ENCODE peak calls at places on chromosomes 13 and 19, in six cellular contexts. One of them, this sample, is unnamed.

GRCh38 chr19:42386974-42387707 is 3.0 kb downstream of the CNFN start:
- DNase-seq in left ventricle myocardium inferior: peak; percentile 53
- DNase-seq in PC-3: peak; percentile 80
- DNase-seq in CD4-positive, alpha-beta memory T cell: peak; percentile 62
- DNase-seq in neural progenitor cell: peak; percentile 89
- DNase-seq in OCI-LY7: peak; percentile 77
- DNase-seq in this sample: no peak

GRCh38 chr19:46610851-46611770 is 10.0 kb downstream of the CALM3 start:
- DNase-seq in left ventricle myocardium inferior: peak; percentile 9
- DNase-seq in PC-3: no peak
- DNase-seq in CD4-positive, alpha-beta memory T cell: peak; percentile 52
- DNase-seq in neural progenitor cell: no peak
- DNase-seq in OCI-LY7: peak; percentile 39
- DNase-seq in this sample: no peak

GRCh38 chr19:13796301-13797057 is 1.2 kb downstream of the ZSWIM4 start:
- DNase-seq in left ventricle myocardium inferior: peak; percentile 76
- DNase-seq in PC-3: peak; percentile 97
- DNase-seq in CD4-positive, alpha-beta memory T cell: no peak
- DNase-seq in neural progenitor cell: peak; percentile 66
- DNase-seq in OCI-LY7: peak; percentile 45
- DNase-seq in this sample: no peak

GRCh38 chr13:80037505-80037888 is 303.4 kb downstream of the SPRY2 start:
- DNase-seq in left ventricle myocardium inferior: no peak
- DNase-seq in PC-3: peak; percentile 84
- DNase-seq in CD4-positive, alpha-beta memory T cell: no peak
- DNase-seq in neural progenitor cell: no peak
- DNase-seq in OCI-LY7: no peak
- DNase-seq in this sample: peak; percentile 36

GRCh38 chr19:17156947-17157302 is 58.2 kb upstream of the USE1 start:
- DNase-seq in left ventricle myocardium inferior: no peak
- DNase-seq in PC-3: no peak
- DNase-seq in CD4-positive, alpha-beta memory T cell: no peak
- DNase-seq in neural progenitor cell: no peak
- DNase-seq in OCI-LY7: no peak
- DNase-seq in this sample: no peak

GRCh38 chr19:45424191-45425058 is 708 bp upstream of the ERCC1 start:
- DNase-seq in left ventricle myocardium inferior: peak; percentile 71
- DNase-seq in PC-3: peak; percentile 95
- DNase-seq in CD4-positive, alpha-beta memory T cell: peak; percentile 63
- DNase-seq in neural progenitor cell: peak; percentile 51
- DNase-seq in OCI-LY7: peak; percentile 52
- DNase-seq in this sample: no peak

GRCh38 chr13:40813662-40814454 is 24.4 kb downstream of the SLC25A15 start:
- DNase-seq in left ventricle myocardium inferior: no peak
- DNase-seq in PC-3: peak; percentile 53
- DNase-seq in CD4-positive, alpha-beta memory T cell: no peak
- DNase-seq in neural progenitor cell: peak; percentile 41
- DNase-seq in OCI-LY7: peak; percentile 73
- DNase-seq in this sample: no peak

GRCh38 chr13:80012281-80012680 is 328.6 kb downstream of the SPRY2 start:
- DNase-seq in left ventricle myocardium inferior: no peak
- DNase-seq in PC-3: peak; percentile 26
- DNase-seq in CD4-positive, alpha-beta memory T cell: no peak
- DNase-seq in neural progenitor cell: no peak
- DNase-seq in OCI-LY7: no peak
- DNase-seq in this sample: peak; percentile 1

GRCh38 chr19:18499055-18499775 is 22.7 kb downstream of the ELL start:
- DNase-seq in left ventricle myocardium inferior: no peak
- DNase-seq in PC-3: no peak
- DNase-seq in CD4-positive, alpha-beta memory T cell: no peak
- DNase-seq in neural progenitor cell: no peak
- DNase-seq in OCI-LY7: no peak
- DNase-seq in this sample: no peak

GRCh38 chr13:47484564-47484963 is 516.5 kb downstream of the SUCLA2 start:
- DNase-seq in left ventricle myocardium inferior: no peak
- DNase-seq in PC-3: peak; percentile 62
- DNase-seq in CD4-positive, alpha-beta memory T cell: no peak
- DNase-seq in neural progenitor cell: no peak
- DNase-seq in OCI-LY7: no peak
- DNase-seq in this sample: no peak

GRCh38 chr13:35157143-35157755 is 215.2 kb downstream of the NBEA start:
- DNase-seq in left ventricle myocardium inferior: no peak
- DNase-seq in PC-3: peak; percentile 73
- DNase-seq in CD4-positive, alpha-beta memory T cell: no peak
- DNase-seq in neural progenitor cell: peak; percentile 55
- DNase-seq in OCI-LY7: peak; percentile 59
- DNase-seq in this sample: peak; percentile 29

GRCh38 chr13:23701646-23702045 is 131.4 kb downstream of the TNFRSF19 start:
- DNase-seq in left ventricle myocardium inferior: peak; percentile 88
- DNase-seq in PC-3: no peak
- DNase-seq in CD4-positive, alpha-beta memory T cell: no peak
- DNase-seq in neural progenitor cell: no peak
- DNase-seq in OCI-LY7: no peak
- DNase-seq in this sample: no peak

GRCh38 chr13:110338441-110339101 is 31.5 kb downstream of the COL4A2 start:
- DNase-seq in left ventricle myocardium inferior: peak; percentile 69
- DNase-seq in PC-3: no peak
- DNase-seq in CD4-positive, alpha-beta memory T cell: no peak
- DNase-seq in neural progenitor cell: peak; percentile 70
- DNase-seq in OCI-LY7: no peak
- DNase-seq in this sample: no peak

GRCh38 chr19:15187026-15188007 is 13.5 kb downstream of the NOTCH3 start:
- DNase-seq in left ventricle myocardium inferior: no peak
- DNase-seq in PC-3: peak; percentile 19
- DNase-seq in CD4-positive, alpha-beta memory T cell: no peak
- DNase-seq in neural progenitor cell: no peak
- DNase-seq in OCI-LY7: peak; percentile 18
- DNase-seq in this sample: no peak

GRCh38 chr13:106794131-106794530 is 226.2 kb upstream of the ARGLU1 start:
- DNase-seq in left ventricle myocardium inferior: no peak
- DNase-seq in PC-3: no peak
- DNase-seq in CD4-positive, alpha-beta memory T cell: no peak
- DNase-seq in neural progenitor cell: no peak
- DNase-seq in OCI-LY7: no peak
- DNase-seq in this sample: no peak

GRCh38 chr13:98606296-98606695 is 29.4 kb upstream of the STK24 start:
- DNase-seq in left ventricle myocardium inferior: no peak
- DNase-seq in PC-3: no peak
- DNase-seq in CD4-positive, alpha-beta memory T cell: no peak
- DNase-seq in neural progenitor cell: peak; percentile 37
- DNase-seq in OCI-LY7: no peak
- DNase-seq in this sample: no peak

GRCh38 chr19:46350758-46351159 is 3.9 kb downstream of the PPP5C start:
- DNase-seq in left ventricle myocardium inferior: no peak
- DNase-seq in PC-3: no peak
- DNase-seq in CD4-positive, alpha-beta memory T cell: no peak
- DNase-seq in neural progenitor cell: no peak
- DNase-seq in OCI-LY7: peak; percentile 51
- DNase-seq in this sample: no peak

GRCh38 chr19:40560092-40560507 is 16.6 kb upstream of the SHKBP1 start:
- DNase-seq in left ventricle myocardium inferior: no peak
- DNase-seq in PC-3: no peak
- DNase-seq in CD4-positive, alpha-beta memory T cell: no peak
- DNase-seq in neural progenitor cell: no peak
- DNase-seq in OCI-LY7: no peak
- DNase-seq in this sample: no peak

DNA sequence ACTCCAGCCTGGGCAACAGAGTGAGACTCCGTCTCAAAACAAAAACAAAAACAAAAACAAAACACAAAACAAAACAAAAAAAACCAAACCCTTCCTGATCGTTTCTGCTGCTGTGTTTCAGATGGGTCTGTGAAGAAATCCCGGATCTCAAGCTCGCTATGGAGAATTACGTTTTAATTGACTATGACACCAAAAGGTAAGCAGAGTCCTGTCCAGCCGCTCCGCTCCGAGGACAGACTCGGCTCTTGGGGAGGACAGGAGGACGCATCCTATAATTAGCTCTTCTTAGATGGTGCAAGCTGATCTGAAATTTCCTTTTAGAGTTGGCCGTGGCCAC is 22.0 kb downstream of the DOT1L start:
- DNase-seq in left ventricle myocardium inferior: no peak
- DNase-seq in PC-3: no peak
- DNase-seq in CD4-positive, alpha-beta memory T cell: no peak
- DNase-seq in neural progenitor cell: no peak
- DNase-seq in OCI-LY7: no peak
- DNase-seq in this sample: no peak
- H3K4me3 ChIP-seq in left ventricle myocardium inferior: peak overlapping the region; percentile 42
- H3K4me3 ChIP-seq in PC-3: no peak overlapping the region
- H3K4me3 ChIP-seq in CD4-positive, alpha-beta memory T cell: no peak overlapping the region
- H3K4me3 ChIP-seq in neural progenitor cell: no peak overlapping the region
- H3K4me3 ChIP-seq in OCI-LY7: no peak overlapping the region
- H3K4me3 ChIP-seq in this sample: no peak overlapping the region

GRCh38 chr19:35899547-35900214 is 659 bp downstream of the NFKBID start:
- DNase-seq in left ventricle myocardium inferior: peak; percentile 82
- DNase-seq in PC-3: peak; percentile 69
- DNase-seq in CD4-positive, alpha-beta memory T cell: peak; percentile 94
- DNase-seq in neural progenitor cell: peak; percentile 67
- DNase-seq in OCI-LY7: peak; percentile 94
- DNase-seq in this sample: peak; percentile 78

GRCh38 chr19:35901055-35901644 is 810 bp upstream of the NFKBID start:
- DNase-seq in left ventricle myocardium inferior: no peak
- DNase-seq in PC-3: peak; percentile 27
- DNase-seq in CD4-positive, alpha-beta memory T cell: no peak
- DNase-seq in neural progenitor cell: no peak
- DNase-seq in OCI-LY7: no peak
- DNase-seq in this sample: no peak

GRCh38 chr19:35902870-35903475 is 644 bp downstream of the HCST start:
- DNase-seq in left ventricle myocardium inferior: no peak
- DNase-seq in PC-3: no peak
- DNase-seq in CD4-positive, alpha-beta memory T cell: no peak
- DNase-seq in neural progenitor cell: no peak
- DNase-seq in OCI-LY7: no peak
- DNase-seq in this sample: no peak

GRCh38 chr19:35903550-35904179 is 1.3 kb downstream of the HCST start:
- DNase-seq in left ventricle myocardium inferior: peak; percentile 72
- DNase-seq in PC-3: peak; percentile 59
- DNase-seq in CD4-positive, alpha-beta memory T cell: peak; percentile 95
- DNase-seq in neural progenitor cell: peak; percentile 69
- DNase-seq in OCI-LY7: peak; percentile 96
- DNase-seq in this sample: peak; percentile 84

DNA sequence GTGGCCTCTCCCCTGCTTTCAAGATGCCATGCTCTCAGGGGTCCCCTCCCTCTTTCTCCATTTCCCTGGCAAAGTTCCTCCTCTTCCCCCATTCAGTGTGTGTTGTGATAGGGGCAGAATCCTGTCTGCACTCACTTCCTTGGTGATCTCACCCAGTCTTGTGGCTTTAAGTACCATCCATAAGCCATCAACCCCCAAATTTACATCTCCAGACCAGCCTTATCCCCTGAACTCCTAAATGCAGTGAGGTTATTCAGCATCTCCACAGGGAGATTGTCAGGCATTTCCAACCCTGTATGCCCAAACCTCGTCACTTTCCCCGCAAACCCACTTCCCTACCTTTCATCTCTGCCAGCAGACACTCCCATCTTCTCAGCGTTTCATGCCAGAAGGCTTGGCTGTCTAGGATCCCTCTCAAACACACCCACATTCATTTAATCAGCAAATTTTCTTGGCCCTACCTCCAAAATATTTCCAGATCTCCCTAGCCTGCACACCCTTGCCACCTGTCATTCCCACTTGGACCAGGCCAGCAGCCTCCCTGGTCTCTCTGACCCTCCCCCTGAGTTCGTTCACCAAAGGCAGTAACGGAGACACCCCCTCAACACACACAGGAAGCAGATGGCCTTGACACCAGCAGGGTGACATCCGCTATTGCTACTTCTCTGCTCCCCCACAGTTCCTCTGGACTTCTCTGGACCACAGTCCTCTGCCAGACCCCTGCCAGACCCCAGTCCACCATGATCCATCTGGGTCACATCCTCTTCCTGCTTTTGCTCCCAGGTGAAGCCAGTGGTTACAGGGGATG is at the start of gene HCST:
- DNase-seq in left ventricle myocardium inferior: no peak
- DNase-seq in PC-3: peak; percentile 9
- DNase-seq in CD4-positive, alpha-beta memory T cell: peak; percentile 78
- DNase-seq in neural progenitor cell: no peak
- DNase-seq in OCI-LY7: peak; percentile 77
- DNase-seq in this sample: peak; percentile 53
- H3K4me3 ChIP-seq in left ventricle myocardium inferior: peak within 1 kb of the TSS; percentile 86
- H3K4me3 ChIP-seq in PC-3: peak within 1 kb of the TSS; percentile 42
- H3K4me3 ChIP-seq in CD4-positive, alpha-beta memory T cell: peak within 1 kb of the TSS; percentile 96
- H3K4me3 ChIP-seq in neural progenitor cell: peak within 1 kb of the TSS; percentile 37
- H3K4me3 ChIP-seq in OCI-LY7: peak within 1 kb of the TSS; percentile 77
- H3K4me3 ChIP-seq in this sample: peak within 1 kb of the TSS; percentile 54

GRCh38 chr19:9171393-9171991 is 7.3 kb upstream of the OR7D2 start:
- DNase-seq in left ventricle myocardium inferior: no peak
- DNase-seq in PC-3: no peak
- DNase-seq in CD4-positive, alpha-beta memory T cell: no peak
- DNase-seq in neural progenitor cell: no peak
- DNase-seq in OCI-LY7: no peak
- DNase-seq in this sample: no peak
- H3K4me3 ChIP-seq in left ventricle myocardium inferior: no peak overlapping the region
- H3K4me3 ChIP-seq in PC-3: no peak overlapping the region
- H3K4me3 ChIP-seq in CD4-positive, alpha-beta memory T cell: no peak overlapping the region
- H3K4me3 ChIP-seq in neural progenitor cell: no peak overlapping the region
- H3K4me3 ChIP-seq in OCI-LY7: no peak overlapping the region
- H3K4me3 ChIP-seq in this sample: no peak overlapping the region

DNA sequence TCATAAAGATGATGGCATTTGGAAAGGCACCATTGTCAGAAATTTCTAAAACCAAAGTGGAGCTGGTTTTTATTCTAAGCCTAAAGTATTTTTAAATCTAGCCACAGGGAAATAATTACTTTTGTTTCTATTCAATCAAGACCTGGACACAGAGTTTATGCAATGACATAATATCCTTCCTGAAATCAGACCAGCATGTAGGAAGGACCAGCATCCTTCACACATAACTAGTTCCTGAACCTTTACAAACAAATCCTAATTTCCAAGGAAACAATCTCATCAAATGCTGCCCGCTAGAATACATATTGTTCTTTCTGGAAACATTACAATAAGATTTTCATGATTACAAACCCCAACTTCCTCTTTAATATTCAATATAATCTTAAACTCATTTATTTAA is 1.5 kb downstream of the STARD13 start:
- DNase-seq in left ventricle myocardium inferior: no peak
- DNase-seq in PC-3: no peak
- DNase-seq in CD4-positive, alpha-beta memory T cell: no peak
- DNase-seq in neural progenitor cell: no peak
- DNase-seq in OCI-LY7: no peak
- DNase-seq in this sample: no peak
- H3K4me3 ChIP-seq in left ventricle myocardium inferior: peak overlapping the region; percentile 82
- H3K4me3 ChIP-seq in PC-3: peak overlapping the region; percentile 83
- H3K4me3 ChIP-seq in CD4-positive, alpha-beta memory T cell: no peak overlapping the region
- H3K4me3 ChIP-seq in neural progenitor cell: no peak overlapping the region
- H3K4me3 ChIP-seq in OCI-LY7: no peak overlapping the region
- H3K4me3 ChIP-seq in this sample: no peak overlapping the region

DNA sequence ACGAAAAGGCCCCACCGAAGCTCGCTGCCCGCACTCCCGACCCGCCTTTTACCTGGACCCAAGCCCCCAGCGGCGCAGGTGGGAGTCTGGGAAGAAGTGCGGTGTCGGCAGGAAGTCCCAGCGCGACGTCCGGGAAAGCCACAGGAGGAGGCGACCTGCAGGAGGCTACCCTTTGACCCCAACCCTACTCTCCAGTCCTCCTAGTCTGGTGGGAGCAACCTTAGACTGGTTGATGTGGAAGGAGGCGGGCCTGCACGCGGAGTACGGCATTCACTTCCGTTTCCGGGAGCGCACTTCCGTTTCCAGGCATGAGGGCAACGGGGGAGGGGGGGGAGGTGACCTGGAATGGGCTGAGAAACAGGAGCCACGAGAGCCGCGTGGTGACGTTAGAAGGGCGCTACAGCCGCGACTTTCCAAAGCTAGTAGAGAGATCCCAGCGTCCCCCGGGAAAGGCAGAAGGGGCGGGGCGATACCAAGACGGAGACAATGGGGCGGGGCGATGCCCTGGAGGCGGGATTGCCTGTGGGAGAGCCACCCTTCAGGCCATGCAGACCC is 28.5 kb downstream of the ZNF266 start:
- DNase-seq in left ventricle myocardium inferior: peak; percentile 84
- DNase-seq in PC-3: no peak
- DNase-seq in CD4-positive, alpha-beta memory T cell: peak; percentile 40
- DNase-seq in neural progenitor cell: no peak
- DNase-seq in OCI-LY7: no peak
- DNase-seq in this sample: no peak
- H3K4me3 ChIP-seq in left ventricle myocardium inferior: peak overlapping the region; percentile 81
- H3K4me3 ChIP-seq in PC-3: peak overlapping the region; percentile 8
- H3K4me3 ChIP-seq in CD4-positive, alpha-beta memory T cell: peak overlapping the region; percentile 60
- H3K4me3 ChIP-seq in neural progenitor cell: no peak overlapping the region
- H3K4me3 ChIP-seq in OCI-LY7: no peak overlapping the region
- H3K4me3 ChIP-seq in this sample: no peak overlapping the region

This sample was measured in GM12864.